ENCODE peak calls at places on chromosomes 7 and 10, in four cellular contexts. I is anterior cingulate cortex, S is RKO, G is ELF-1. U is an unnamed sample.

GRCh38 chr7:127390186-127390816 is 2.2 kb downstream of the ZNF800 start:
- DNase-seq in I (no peak), S (peak), G (no peak), U (no peak)

GRCh38 chr7:18087687-18088078 is 60.0 kb upstream of the PRPS1L1 start:
- DNase-seq in I (peak), S (no peak), G (peak), U (peak)

GRCh38 chr10:525565-526315 is 163.7 kb downstream of the DIP2C start:
- DNase-seq in I (no peak), S (peak), G (no peak), U (no peak)

GRCh38 chr7:155886391-155887173 is 74.3 kb upstream of the SHH start:
- DNase-seq in I (no peak), S (no peak), G (no peak), U (no peak)

GRCh38 chr7:32163911-32164310 is 93.7 kb upstream of the PDE1C start:
- DNase-seq in I (no peak), S (no peak), G (no peak), U (no peak)

GRCh38 chr10:76230866-76231257 is 799.4 kb downstream of the LRMDA start:
- DNase-seq in I (no peak), S (no peak), G (no peak), U (peak)

GRCh38 chr10:29980084-29980483 is 79.3 kb downstream of the JCAD start:
- DNase-seq in I (no peak), S (no peak), G (no peak), U (no peak)

GRCh38 chr10:54396004-54396403 is 405.0 kb downstream of the PCDH15 start:
- DNase-seq in I (no peak), S (no peak), G (no peak), U (no peak)

GRCh38 chr7:38462819-38463218 is 168.4 kb downstream of the AMPH start:
- DNase-seq in I (no peak), S (no peak), G (no peak), U (no peak)

GRCh38 chr10:25278180-25278579 is 103.4 kb downstream of the GPR158 start:
- DNase-seq in I (no peak), S (no peak), G (no peak), U (no peak)

GRCh38 chr7:7696458-7697119 is 21.8 kb downstream of the RPA3 start:
- DNase-seq in I (no peak), S (no peak), G (no peak), U (peak)

GRCh38 chr7:2000801-2001321 is 231.9 kb downstream of the MAD1L1 start:
- DNase-seq in I (no peak), S (no peak), G (peak), U (no peak)

GRCh38 chr7:44235582-44236332 is 35.0 kb downstream of the YKT6 start:
- DNase-seq in I (no peak), S (no peak), G (no peak), U (peak)

GRCh38 chr10:51162002-51162401 is 87.7 kb downstream of the PRKG1 start:
- DNase-seq in I (no peak), S (no peak), G (no peak), U (no peak)

GRCh38 chr7:103113164-103113563 is 35.7 kb downstream of the NAPEPLD start:
- DNase-seq in I (no peak), S (peak), G (no peak), U (no peak)

GRCh38 chr10:129955591-129956284 is 8.3 kb downstream of the EBF3 start:
- DNase-seq in I (no peak), S (peak), G (no peak), U (no peak)

GRCh38 chr10:49273082-49273465 is 25.9 kb upstream of the C10orf71 start:
- DNase-seq in I (no peak), S (no peak), G (no peak), U (no peak)

GRCh38 chr7:119756687-119757086 is 516.3 kb upstream of the KCND2 start:
- DNase-seq in I (no peak), S (no peak), G (no peak), U (no peak)

GRCh38 chr10:100824886-100825285 is 79.5 kb downstream of the PAX2 start:
- DNase-seq in I (no peak), S (no peak), G (no peak), U (no peak)

GRCh38 chr7:68314208-68314607 is 1284.1 kb upstream of the AUTS2 start:
- DNase-seq in I (no peak), S (no peak), G (no peak), U (peak)

GRCh38 chr10:112797221-112797620 is 152.8 kb upstream of the TCF7L2 start:
- DNase-seq in I (no peak), S (no peak), G (no peak), U (no peak)

GRCh38 chr7:23058412-23059096 is 44.6 kb upstream of the HYCC1 start:
- DNase-seq in I (no peak), S (no peak), G (no peak), U (no peak)

GRCh38 chr7:127652333-127653248 is 597 bp downstream of the SND1 start:
- DNase-seq in I (no peak), S (peak), G (no peak), U (peak)

GRCh38 chr7:55132890-55133551 is 114.2 kb downstream of the EGFR start:
- DNase-seq in I (no peak), S (peak), G (no peak), U (no peak)

GRCh38 chr7:151735854-151736402 is 141.0 kb downstream of the PRKAG2 start:
- DNase-seq in I (no peak), S (no peak), G (peak), U (peak)

GRCh38 chr7:44801890-44802289 is 5.4 kb downstream of the PPIA start:
- DNase-seq in I (no peak), S (peak), G (no peak), U (no peak)

GRCh38 chr7:41238851-41239331 is 464.0 kb downstream of the INHBA start:
- DNase-seq in I (no peak), S (peak), G (no peak), U (no peak)

GRCh38 chr7:82598958-82599357 is 155.4 kb upstream of the CACNA2D1 start:
- DNase-seq in I (no peak), S (no peak), G (no peak), U (no peak)

GRCh38 chr7:84145892-84146291 is 48.7 kb downstream of the SEMA3A start:
- DNase-seq in I (no peak), S (no peak), G (no peak), U (no peak)

GRCh38 chr7:47484457-47484856 is 97.5 kb downstream of the TNS3 start:
- DNase-seq in I (no peak), S (no peak), G (no peak), U (no peak)

GRCh38 chr7:4134204-4134603 is 547.9 kb upstream of the FOXK1 start:
- DNase-seq in I (no peak), S (no peak), G (no peak), U (no peak)

GRCh38 chr7:117548035-117548434 is 68.2 kb downstream of the CFTR start:
- DNase-seq in I (no peak), S (no peak), G (no peak), U (no peak)

GRCh38 chr10:107898392-107898791 is 733.9 kb upstream of the SORCS1 start:
- DNase-seq in I (no peak), S (no peak), G (no peak), U (no peak)

GRCh38 chr10:89793649-89794254 is 92.4 kb downstream of the KIF20B start:
- DNase-seq in I (no peak), S (peak), G (peak), U (peak)

GRCh38 chr7:24591152-24591551 is 17.9 kb downstream of the PALS2 start:
- DNase-seq in I (no peak), S (no peak), G (no peak), U (no peak)

GRCh38 chr7:21412291-21412896 is 15.5 kb upstream of the SP4 start:
- DNase-seq in I (no peak), S (no peak), G (no peak), U (no peak)

GRCh38 chr7:49577576-49577975 is 195.9 kb upstream of the VWC2 start:
- DNase-seq in I (no peak), S (no peak), G (no peak), U (no peak)

GRCh38 chr7:18511351-18511750 is 15.8 kb downstream of the HDAC9 start:
- DNase-seq in I (no peak), S (peak), G (no peak), U (no peak)

U was measured in NCI-H146.